ENCODE peak calls at places on chromosomes 3 and 15, in five cellular contexts. G is breast epithelium, O is GM13977, W is type B pancreatic cell, T is body of pancreas. U is an unnamed sample.

GRCh38 chr3:121703973-121704372 is 43.3 kb upstream of the HCLS1 start:
- DNase-seq in G (no peak), O (no peak), W (no peak), T (no peak), U (no peak)

GRCh38 chr15:68583936-68584703 is 5.3 kb downstream of the CORO2B start:
- DNase-seq in G (no peak), O (no peak), W (no peak), T (no peak), U (no peak)

GRCh38 chr3:72639736-72640135 is 208.5 kb downstream of the SHQ1 start:
- DNase-seq in G (no peak), O (no peak), W (no peak), T (no peak), U (no peak)

GRCh38 chr3:124833710-124834332 is 53.3 kb downstream of the ITGB5 start:
- DNase-seq in G (no peak), O (no peak), W (no peak), T (no peak), U (no peak)

GRCh38 chr3:58720526-58720925 is 54.0 kb upstream of the FAM3D start:
- DNase-seq in G (no peak), O (no peak), W (no peak), T (no peak), U (no peak)

GRCh38 chr3:36312351-36312750 is 68.0 kb upstream of the STAC start:
- DNase-seq in G (no peak), O (no peak), W (no peak), T (no peak), U (no peak)

GRCh38 chr15:58865420-58865880 is 68.0 kb downstream of the SLTM start:
- DNase-seq in G (no peak), O (no peak), W (no peak), T (peak), U (no peak)

GRCh38 chr15:81292516-81293001 is 31.4 kb downstream of the STARD5 start:
- DNase-seq in G (no peak), O (peak), W (no peak), T (no peak), U (no peak)

GRCh38 chr3:127604546-127605165 is 6.4 kb downstream of the MCM2 start:
- DNase-seq in G (no peak), O (no peak), W (no peak), T (no peak), U (no peak)

GRCh38 chr3:167575000-167575399 is 78.7 kb downstream of the WDR49 start:
- DNase-seq in G (no peak), O (no peak), W (no peak), T (no peak), U (no peak)

GRCh38 chr3:99474776-99475175 is 163.6 kb upstream of the COL8A1 start:
- DNase-seq in G (no peak), O (no peak), W (no peak), T (no peak), U (no peak)

GRCh38 chr3:140501054-140501769 is 176.7 kb upstream of the TRIM42 start:
- DNase-seq in G (no peak), O (no peak), W (no peak), T (peak), U (no peak)

GRCh38 chr3:181711325-181712135 is at the start of gene SOX2:
- DNase-seq in G (no peak), O (peak), W (peak), T (peak), U (peak)

GRCh38 chr3:9898467-9899229 is 4.0 kb upstream of the IL17RE start:
- DNase-seq in G (no peak), O (no peak), W (no peak), T (peak), U (no peak)

GRCh38 chr3:121924734-121925133 is 30.5 kb downstream of the SLC15A2 start:
- DNase-seq in G (no peak), O (no peak), W (no peak), T (no peak), U (no peak)

GRCh38 chr3:31636693-31637442 is 104.1 kb downstream of the STT3B start:
- DNase-seq in G (no peak), O (no peak), W (no peak), T (no peak), U (no peak)

GRCh38 chr3:27422617-27423016 is 53.4 kb upstream of the NEK10 start:
- DNase-seq in G (no peak), O (no peak), W (no peak), T (no peak), U (no peak)

GRCh38 chr3:148023994-148024393 is 614.8 kb downstream of the ZIC1 start:
- DNase-seq in G (no peak), O (no peak), W (no peak), T (no peak), U (no peak)

GRCh38 chr15:63121382-63122001 is at the start of gene LACTB:
- DNase-seq in G (peak), O (peak), W (peak), T (peak), U (peak)

GRCh38 chr15:67736810-67737209 is 88.5 kb upstream of the SKOR1 start:
- DNase-seq in G (no peak), O (no peak), W (no peak), T (no peak), U (no peak)

GRCh38 chr3:182596673-182597410 is 196.5 kb upstream of the ATP11B start:
- DNase-seq in G (no peak), O (no peak), W (no peak), T (no peak), U (no peak)

GRCh38 chr15:81097893-81098280 is 36.2 kb upstream of the CFAP161 start:
- DNase-seq in G (no peak), O (no peak), W (no peak), T (no peak), U (peak)

GRCh38 chr15:88383354-88383753 is 83.8 kb downstream of the MRPL46 start:
- DNase-seq in G (no peak), O (no peak), W (no peak), T (no peak), U (no peak)

GRCh38 chr3:119762876-119763275 is 19.0 kb upstream of the NR1I2 start:
- DNase-seq in G (no peak), O (no peak), W (no peak), T (no peak), U (no peak)

GRCh38 chr3:136343873-136344281 is 93.7 kb downstream of the PCCB start:
- DNase-seq in G (peak), O (no peak), W (no peak), T (peak), U (no peak)

GRCh38 chr15:29066848-29067247 is 181.1 kb downstream of the APBA2 start:
- DNase-seq in G (no peak), O (no peak), W (no peak), T (no peak), U (no peak)

GRCh38 chr15:49428392-49429095 is 5.5 kb downstream of the FGF7 start:
- DNase-seq in G (no peak), O (no peak), W (no peak), T (no peak), U (no peak)

GRCh38 chr15:43329222-43329959 is 982 bp downstream of the LCMT2 start:
- DNase-seq in G (no peak), O (no peak), W (no peak), T (peak), U (no peak)

GRCh38 chr3:24492971-24493551 is 1.6 kb downstream of the THRB start:
- DNase-seq in G (no peak), O (no peak), W (no peak), T (no peak), U (no peak)

GRCh38 chr3:24493951-24494615 is 567 bp downstream of the THRB start:
- DNase-seq in G (peak), O (no peak), W (peak), T (peak), U (peak)

GRCh38 chr3:24495334-24495994 is 814 bp upstream of the THRB start:
- DNase-seq in G (peak), O (peak), W (no peak), T (peak), U (no peak)

GRCh38 chr3:24496529-24497482 is 2.2 kb upstream of the THRB start:
- DNase-seq in G (no peak), O (peak), W (no peak), T (peak), U (no peak)

GRCh38 chr3:24494616-24495333 is at the start of gene THRB:
- DNase-seq in G (peak), O (peak), W (peak), T (peak), U (peak)
- TF ChIP-seq CTCF in G (no peak), O (no peak), W (peak), T (peak), U (peak)

GRCh38 chr3:185280572-185281365 is 26.9 kb upstream of the EHHADH start:
- DNase-seq in G (no peak), O (peak), W (no peak), T (no peak), U (no peak)
- TF ChIP-seq CTCF in G (peak), O (peak), W (peak), T (peak), U (peak)

DNA sequence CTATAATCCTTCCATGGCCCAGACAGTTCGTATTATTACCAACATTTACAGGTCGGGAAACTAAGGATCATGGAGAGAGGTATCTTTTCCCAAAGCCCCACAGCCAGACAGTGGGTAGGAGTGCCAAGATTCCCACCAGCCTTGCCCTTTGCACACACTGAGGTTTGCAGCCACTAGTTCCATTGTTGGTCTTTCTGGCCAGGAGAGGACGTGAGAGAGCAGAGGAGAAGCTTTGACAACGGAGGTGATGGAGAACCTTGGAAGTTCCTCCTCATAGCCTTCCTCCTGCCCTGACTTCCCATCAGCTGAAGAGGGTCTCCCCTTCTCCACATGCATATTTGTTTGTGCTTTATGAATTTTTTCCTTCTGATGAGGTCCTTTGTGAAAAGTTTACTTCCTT is 50.5 kb upstream of the PLCL2 start:
- DNase-seq in G (no peak), O (no peak), W (no peak), T (no peak), U (no peak)
- TF ChIP-seq CTCF in G (no peak), O (no peak), W (no peak), T (no peak), U (no peak)

DNA sequence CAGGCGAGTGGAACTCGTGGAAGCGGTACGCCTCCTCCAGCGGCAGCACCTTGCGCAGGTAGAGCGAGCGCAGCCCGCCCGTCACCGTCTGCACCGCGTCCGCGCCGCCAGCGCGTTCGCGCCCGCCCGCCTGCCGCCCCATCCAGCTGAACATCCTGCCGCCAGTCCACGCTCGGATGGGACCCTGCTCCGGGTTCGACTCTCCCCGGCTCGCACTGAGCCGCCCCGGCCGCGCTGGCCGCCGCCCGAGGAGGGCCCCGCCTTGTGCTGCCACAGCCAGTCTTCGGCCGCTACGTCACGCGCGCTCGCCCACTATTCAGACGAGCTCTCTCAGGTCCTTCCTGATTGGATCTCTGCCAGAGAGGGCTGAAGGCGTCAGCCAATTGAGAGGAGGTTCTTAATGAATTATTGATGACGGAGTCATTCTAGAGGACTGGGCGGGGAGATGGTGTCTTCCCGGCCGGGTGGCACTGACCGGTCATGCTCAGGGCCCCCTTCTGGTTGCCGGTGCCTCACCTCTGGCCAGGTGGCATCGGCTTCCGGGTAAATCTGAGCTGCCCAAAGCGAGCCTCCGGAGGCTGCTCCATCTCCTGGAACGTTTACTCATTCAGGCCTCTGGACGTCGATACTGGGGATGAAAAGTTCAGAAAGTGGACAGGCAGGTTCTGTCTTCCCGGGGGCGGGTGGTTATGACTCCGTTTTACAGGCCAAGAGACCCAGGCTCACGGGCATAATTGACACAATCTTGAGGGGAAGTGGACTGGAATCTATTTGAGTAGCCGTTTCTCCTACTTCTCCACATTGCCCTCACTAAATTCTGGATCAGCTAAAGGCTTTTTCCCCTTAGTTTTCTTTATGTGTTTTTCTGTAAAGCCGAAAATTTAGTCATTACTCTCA is at the start of gene EHD4:
- DNase-seq in G (peak), O (peak), W (peak), T (peak), U (peak)
- TF ChIP-seq CTCF in G (no peak), O (peak), W (peak), T (no peak), U (peak)

DNA sequence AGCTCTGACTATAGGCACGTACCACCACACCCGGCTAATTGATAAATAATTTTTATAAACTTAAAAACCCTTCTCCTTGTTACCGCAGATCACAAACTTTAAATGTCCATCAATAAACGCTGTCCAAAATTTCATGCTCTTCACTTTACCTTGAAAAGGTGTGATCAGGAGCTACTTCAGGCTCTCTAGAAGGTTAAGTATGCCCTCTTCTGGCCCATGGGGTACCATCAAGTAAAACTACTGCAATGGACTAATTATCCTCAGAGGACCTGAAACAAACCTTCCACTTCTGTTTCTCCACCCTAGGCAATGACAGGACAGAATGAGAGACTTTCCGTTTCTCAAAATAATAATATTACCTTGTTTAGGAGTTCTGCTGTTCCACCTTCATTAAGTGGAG is 9.2 kb downstream of the LZTFL1 start:
- DNase-seq in G (no peak), O (no peak), W (no peak), T (peak), U (no peak)
- TF ChIP-seq CTCF in G (no peak), O (peak), W (peak), T (no peak), U (peak)

DNA sequence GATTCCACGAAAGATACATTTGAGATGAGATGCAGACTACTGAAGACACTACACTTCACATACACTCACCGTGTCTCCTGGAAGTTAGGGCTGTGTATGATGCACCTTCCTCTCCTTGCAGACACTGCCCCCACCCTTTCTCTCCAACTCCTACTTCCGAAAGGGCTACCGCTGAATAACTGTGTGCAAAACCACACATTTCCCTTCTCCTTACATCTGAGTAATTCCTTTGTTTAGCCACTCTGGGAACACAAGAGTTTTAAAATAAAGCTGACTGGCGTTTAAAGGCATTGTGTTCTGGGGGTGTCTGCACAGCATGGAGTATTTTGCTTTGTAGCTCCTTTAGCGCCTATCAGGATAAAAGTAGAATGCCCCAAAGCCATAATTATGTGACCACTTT is 620.1 kb downstream of the FOXP1 start:
- DNase-seq in G (no peak), O (no peak), W (no peak), T (no peak), U (no peak)
- TF ChIP-seq CTCF in G (no peak), O (no peak), W (no peak), T (no peak), U (no peak)